ENCODE peak calls at places on chromosomes 2 and 18, in four cellular contexts. K is NCI-H1694 treated with DMSO at 0.1 percent for 48 hours, M is GDM1, O is heart left ventricle. J is an unnamed sample.

GRCh38 chr2:164954954-164955701 is at the start of gene SLC38A11:
- DNase-seq in O (peak; percentile 20), K (no peak), M (no peak), J (no peak)

GRCh38 chr2:27407798-27408491 is 1.4 kb downstream of the PPM1G start:
- DNase-seq in K (peak; percentile 67), O (no peak), M (no peak), J (no peak)

GRCh38 chr2:216315817-216316603 is 56.3 kb downstream of the MARCHF4 start:
- DNase-seq in K (no peak), O (no peak), M (no peak), J (no peak)

GRCh38 chr2:150127995-150128394 is 359.5 kb downstream of the RND3 start:
- DNase-seq in O (no peak), M (no peak), K (no peak), J (no peak)

GRCh38 chr2:31322376-31322775 is 88.4 kb downstream of the EHD3 start:
- DNase-seq in K (no peak), M (no peak), O (peak; percentile 41), J (no peak)

GRCh38 chr18:76380791-76381405 is 114.1 kb downstream of the ZNF516 start:
- DNase-seq in K (no peak), O (no peak), M (no peak), J (no peak)

GRCh38 chr2:167271941-167272340 is 383.7 kb downstream of the XIRP2 start:
- DNase-seq in M (no peak), K (no peak), O (no peak), J (no peak)

GRCh38 chr2:74199871-74200305 is 1.5 kb downstream of the MTHFD2 start:
- DNase-seq in M (no peak), K (no peak), O (no peak), J (no peak)

GRCh38 chr18:58208207-58208944 is 164.3 kb downstream of the NEDD4L start:
- DNase-seq in M (no peak), O (no peak), K (no peak), J (no peak)

GRCh38 chr2:23673830-23674679 is 252.9 kb downstream of the ATAD2B start:
- DNase-seq in M (no peak), K (no peak), O (no peak), J (no peak)

GRCh38 chr2:63594622-63595021 is 5.9 kb downstream of the MDH1 start:
- DNase-seq in O (no peak), K (no peak), M (no peak), J (no peak)

GRCh38 chr18:51044928-51045587 is 15.0 kb downstream of the SMAD4 start:
- DNase-seq in K (no peak), O (no peak), M (no peak), J (no peak)

GRCh38 chr2:159399716-159400525 is 113.4 kb upstream of the WDSUB1 start:
- DNase-seq in K (no peak), O (no peak), M (no peak), J (no peak)

GRCh38 chr2:222993920-222994650 is 57.9 kb upstream of the KCNE4 start:
- DNase-seq in K (peak; percentile 83), O (peak; percentile 82), M (no peak), J (peak; percentile 96)

GRCh38 chr2:3730646-3731045 is 27.3 kb downstream of the DCDC2C start:
- DNase-seq in M (no peak), O (no peak), K (no peak), J (no peak)

GRCh38 chr2:236344446-236344845 is 80.2 kb upstream of the ASB18 start:
- DNase-seq in M (no peak), K (no peak), O (no peak), J (no peak)

J was measured in tibial artery.